ENCODE peak calls at places on chromosomes 5 and 9, in seven cellular contexts. H, G, Z, I, P, C and A are unnamed samples. For H3K4me1, the result is how much of the 10 kb centered on the place peaks cover.

GRCh38 chr5:54492196-54492595 is 25.4 kb upstream of the SNX18 start:
- DNase-seq in C (no peak), Z (no peak), H (no peak), P (no peak), G (no peak), I (no peak), A (no peak)

GRCh38 chr5:16916262-16916878 is 19.7 kb downstream of the MYO10 start:
- DNase-seq in H (no peak), P (no peak), G (no peak), I (no peak), Z (peak), C (no peak), A (no peak)

GRCh38 chr5:111313017-111313724 is 89.0 kb downstream of the CAMK4 start:
- DNase-seq in C (no peak), I (no peak), G (no peak), P (no peak), Z (no peak), H (no peak), A (no peak)

GRCh38 chr5:43548358-43548757 is 8.5 kb downstream of the PAIP1 start:
- DNase-seq in Z (no peak), G (no peak), C (no peak), I (no peak), P (no peak), H (no peak), A (no peak)

GRCh38 chr5:40399349-40399748 is 280.4 kb upstream of the PTGER4 start:
- DNase-seq in P (no peak), G (no peak), H (no peak), I (no peak), Z (no peak), C (no peak), A (no peak)

GRCh38 chr9:72444436-72444835 is 77.0 kb upstream of the TMC1 start:
- DNase-seq in C (no peak), I (no peak), P (peak), G (no peak), H (no peak), Z (no peak), A (no peak)

GRCh38 chr5:107337281-107337680 is 333.5 kb downstream of the EFNA5 start:
- DNase-seq in Z (no peak), H (no peak), G (no peak), C (no peak), P (no peak), I (peak), A (no peak)

GRCh38 chr9:37839491-37840461 is 39.2 kb downstream of the DCAF10 start:
- DNase-seq in G (no peak), C (no peak), P (no peak), H (no peak), I (no peak), Z (peak), A (no peak)

GRCh38 chr9:3241290-3241689 is 284.5 kb downstream of the RFX3 start:
- DNase-seq in H (peak), G (no peak), C (no peak), I (no peak), P (no peak), Z (no peak), A (no peak)

GRCh38 chr9:136015656-136016055 is 54.5 kb upstream of the UBAC1 start:
- DNase-seq in Z (no peak), C (no peak), H (peak), G (peak), P (no peak), I (peak), A (no peak)

GRCh38 chr9:98477884-98478283 is 222.4 kb upstream of the TBC1D2 start:
- DNase-seq in I (no peak), C (no peak), Z (no peak), G (no peak), H (no peak), P (no peak), A (no peak)

GRCh38 chr9:133653638-133654037 is 17.5 kb downstream of the DBH start:
- DNase-seq in H (no peak), C (no peak), Z (no peak), I (no peak), P (no peak), G (no peak), A (no peak)

GRCh38 chr9:79263666-79264460 is 307.9 kb upstream of the TLE4 start:
- DNase-seq in C (no peak), P (no peak), Z (no peak), G (no peak), H (no peak), I (no peak), A (no peak)

GRCh38 chr5:38285226-38285625 is 26.9 kb downstream of the EGFLAM start:
- DNase-seq in I (no peak), Z (no peak), G (no peak), H (no peak), C (no peak), P (no peak), A (no peak)

GRCh38 chr5:101977729-101978345 is 318.2 kb downstream of the SLCO4C1 start:
- DNase-seq in P (peak), C (no peak), I (no peak), Z (peak), H (peak), G (no peak), A (no peak)

GRCh38 chr9:21402387-21403247 is 6.3 kb upstream of the IFNA8 start:
- DNase-seq in Z (no peak), G (peak), H (peak), I (no peak), P (no peak), C (no peak), A (no peak)

GRCh38 chr9:112971415-112971814 is 40.6 kb downstream of the ZNF883 start:
- DNase-seq in C (no peak), I (peak), H (peak), Z (no peak), G (no peak), P (no peak), A (no peak)

GRCh38 chr9:95131023-95131943 is 186.2 kb downstream of the FANCC start:
- DNase-seq in G (no peak), C (peak), H (peak), I (peak), P (peak), Z (peak), A (no peak)

GRCh38 chr5:96934291-96934694 is 1.6 kb upstream of the LNPEP start:
- DNase-seq in C (no peak), I (peak), P (peak), G (no peak), Z (no peak), H (peak), A (no peak)

GRCh38 chr5:98585661-98586310 is 187.7 kb upstream of the RGMB start:
- DNase-seq in I (no peak), P (no peak), G (no peak), Z (no peak), H (no peak), C (no peak), A (no peak)

DNA sequence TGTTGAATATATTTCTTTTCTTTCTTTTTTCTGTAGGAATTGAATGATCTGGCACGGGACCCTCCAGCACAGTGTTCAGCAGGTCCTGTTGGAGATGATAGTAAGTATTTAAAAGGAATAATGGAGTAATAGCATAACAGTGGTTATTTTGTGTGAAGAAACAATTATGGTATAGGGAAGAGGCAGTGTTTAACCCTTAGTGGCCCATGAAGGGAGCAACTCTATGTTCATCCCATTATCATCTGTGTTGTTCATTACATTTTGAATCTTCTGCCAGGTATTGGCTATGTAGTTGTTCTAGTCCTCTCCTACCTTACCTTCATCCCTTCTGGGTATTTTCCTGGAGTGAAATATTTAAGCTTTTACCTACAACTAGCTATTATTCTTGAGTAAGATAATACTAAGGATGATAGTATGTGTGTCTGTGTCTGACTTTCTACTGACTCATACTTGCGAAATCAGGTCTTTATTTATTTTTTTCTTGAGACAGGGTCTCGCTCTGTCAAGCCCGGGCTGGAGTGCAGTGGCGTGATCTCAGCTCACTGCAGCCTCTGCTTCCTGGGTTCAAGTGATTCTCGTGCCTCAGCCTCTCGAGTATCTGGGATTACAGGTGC is 39.3 kb downstream of the UBE2D2 start:
- DNase-seq in Z (no peak), C (no peak), G (no peak), H (no peak), P (no peak), I (no peak), A (no peak)
- H3K4me1 ChIP-seq in Z (under half), C (under half), G (under half), H (under half), P (under half), I (under half), A (under half)

DNA sequence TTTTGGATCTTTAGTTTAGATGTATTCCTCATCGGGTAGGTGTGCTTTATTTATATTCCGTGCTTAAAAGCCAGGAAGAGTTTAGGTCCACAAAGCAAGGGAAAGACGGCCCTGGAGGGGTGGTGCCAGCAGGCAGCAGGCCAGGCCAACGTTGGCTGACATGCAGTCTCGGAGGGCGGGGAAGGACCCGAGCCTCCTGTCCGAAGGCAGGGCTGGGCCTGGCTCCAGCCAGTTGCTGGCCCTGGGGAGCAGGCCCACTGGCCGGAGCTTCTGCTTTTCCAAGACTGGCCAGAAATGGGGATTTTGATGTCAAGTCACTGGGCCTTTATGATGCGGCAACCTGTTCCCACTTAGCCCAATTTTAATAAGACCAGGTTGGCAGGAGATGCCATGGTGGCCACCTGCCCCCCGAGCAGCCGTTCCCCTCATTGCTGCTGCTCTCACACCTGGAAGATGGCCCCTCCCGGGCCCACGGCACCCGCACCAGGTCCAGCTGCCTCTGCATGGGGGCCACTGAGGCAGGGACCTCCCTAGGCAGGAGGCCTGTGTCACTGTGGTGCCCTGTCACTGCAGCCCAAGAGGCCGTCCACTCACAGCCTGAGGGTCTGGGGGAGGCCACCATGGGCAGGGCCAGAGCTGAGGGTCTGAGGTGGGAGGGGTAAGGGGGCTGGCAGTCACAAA is 23.2 kb downstream of the LPCAT1 start:
- DNase-seq in I (peak), P (peak), H (no peak), Z (no peak), C (peak), G (no peak), A (no peak)
- H3K4me1 ChIP-seq in I (under half), P (under half), H (under half), Z (under half), C (under half), G (under half), A (under half)

DNA sequence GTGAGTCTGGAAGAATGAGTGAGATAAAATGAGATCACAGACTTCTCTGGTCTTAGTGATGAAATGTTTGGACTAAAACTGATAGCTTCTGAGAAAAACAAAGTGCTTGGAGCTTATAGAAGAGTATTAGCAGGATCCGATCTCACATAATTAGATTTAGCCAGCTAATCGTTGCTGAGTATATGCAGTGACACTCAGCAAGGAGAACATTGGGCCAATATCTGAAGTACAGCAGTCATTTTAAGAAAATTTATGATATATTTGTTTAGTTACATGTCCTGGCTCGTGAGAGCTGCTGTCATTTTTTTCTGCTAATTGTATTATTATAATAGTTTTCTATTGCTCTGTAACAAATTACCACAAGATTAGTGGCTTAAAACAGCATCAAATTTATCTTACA is 135.9 kb downstream of the SNCAIP start:
- DNase-seq in P (no peak), Z (no peak), H (no peak), C (no peak), G (no peak), I (no peak), A (no peak)
- H3K4me1 ChIP-seq in P (under half), Z (under half), H (under half), C (under half), G (under half), I (under half), A (under half)

GRCh38 chr5:109478830-109479229 is 69.1 kb upstream of the PJA2 start:
- DNase-seq in I (no peak), G (no peak), H (no peak), P (no peak), Z (no peak), C (no peak), A (no peak)
- H3K4me1 ChIP-seq in I (under half), G (under half), H (under half), P (under half), Z (under half), C (under half), A (under half)

GRCh38 chr5:170283296-170283695 is 14.3 kb downstream of the LCP2 start:
- DNase-seq in I (no peak), H (no peak), C (no peak), P (no peak), Z (no peak), G (no peak), A (no peak)
- H3K4me1 ChIP-seq in I (under half), H (under half), C (under half), P (under half), Z (under half), G (under half), A (under half)